ENCODE peak calls at places on chromosomes 16 and 17, in four cellular contexts. One of them, this sample, is unnamed.

GRCh38 chr17:64378890-64379354 is 11.7 kb downstream of the PECAM1 start:
- DNase-seq in GM12878: peak; percentile 72
- DNase-seq in K562: no peak
- DNase-seq in HepG2: peak; percentile 35
- DNase-seq in this sample: no peak

GRCh38 chr17:4509923-4510614 is 11.4 kb downstream of the SPNS2 start:
- DNase-seq in HepG2: no peak
- DNase-seq in GM12878: no peak
- DNase-seq in K562: no peak
- DNase-seq in this sample: no peak

GRCh38 chr17:64358261-64358788 is 32.3 kb downstream of the PECAM1 start:
- DNase-seq in K562: no peak
- DNase-seq in GM12878: no peak
- DNase-seq in HepG2: no peak
- DNase-seq in this sample: no peak

GRCh38 chr17:17403899-17404576 is 72.8 kb upstream of the MED9 start:
- DNase-seq in GM12878: no peak
- DNase-seq in K562: no peak
- DNase-seq in HepG2: no peak
- DNase-seq in this sample: no peak

GRCh38 chr16:83517398-83517797 is 290.4 kb upstream of the HSBP1 start:
- DNase-seq in GM12878: no peak
- DNase-seq in K562: no peak
- DNase-seq in HepG2: no peak
- DNase-seq in this sample: no peak

GRCh38 chr16:19044781-19045180 is 22.6 kb upstream of the COQ7 start:
- DNase-seq in HepG2: no peak
- DNase-seq in K562: no peak
- DNase-seq in GM12878: no peak
- DNase-seq in this sample: no peak

GRCh38 chr17:42845556-42845917 is 1.2 kb downstream of the AOC2 start:
- DNase-seq in K562: no peak
- DNase-seq in GM12878: no peak
- DNase-seq in HepG2: no peak
- DNase-seq in this sample: no peak

GRCh38 chr17:63928172-63928666 is 3.9 kb downstream of the CD79B start:
- DNase-seq in K562: no peak
- DNase-seq in GM12878: no peak
- DNase-seq in HepG2: no peak
- DNase-seq in this sample: no peak

GRCh38 chr16:1961651-1962067 is 2.3 kb downstream of the NDUFB10 start:
- DNase-seq in K562: no peak
- DNase-seq in GM12878: no peak
- DNase-seq in HepG2: peak; percentile 49
- DNase-seq in this sample: peak; percentile 25

GRCh38 chr17:31789707-31790505 is 69.1 kb downstream of the COPRS start:
- DNase-seq in K562: no peak
- DNase-seq in HepG2: no peak
- DNase-seq in GM12878: peak; percentile 36
- DNase-seq in this sample: no peak

GRCh38 chr17:78839762-78840529 is 668 bp downstream of the USP36 start:
- DNase-seq in K562: no peak
- DNase-seq in GM12878: no peak
- DNase-seq in HepG2: peak; percentile 44
- DNase-seq in this sample: peak; percentile 48

GRCh38 chr17:38942641-38943040 is 17.2 kb downstream of the LASP1NB start:
- DNase-seq in GM12878: no peak
- DNase-seq in HepG2: no peak
- DNase-seq in K562: no peak
- DNase-seq in this sample: no peak

GRCh38 chr17:15233022-15233805 is 31.9 kb downstream of the PMP22 start:
- DNase-seq in GM12878: no peak
- DNase-seq in HepG2: peak; percentile 60
- DNase-seq in K562: peak; percentile 32
- DNase-seq in this sample: peak; percentile 27

GRCh38 chr16:87850009-87851006 is 19.0 kb downstream of the SLC7A5 start:
- DNase-seq in HepG2: peak; percentile 91
- DNase-seq in K562: peak; percentile 74
- DNase-seq in GM12878: no peak
- DNase-seq in this sample: peak; percentile 83

GRCh38 chr17:45336390-45337182 is 19.8 kb upstream of the MAP3K14 start:
- DNase-seq in K562: peak; percentile 39
- DNase-seq in GM12878: no peak
- DNase-seq in HepG2: no peak
- DNase-seq in this sample: no peak

GRCh38 chr16:87387942-87388817 is 4.0 kb upstream of the MAP1LC3B start:
- DNase-seq in K562: peak; percentile 83
- DNase-seq in GM12878: peak; percentile 97
- DNase-seq in HepG2: peak; percentile 100
- DNase-seq in this sample: peak; percentile 78

GRCh38 chr17:29616300-29617048 is 6.2 kb downstream of the CORO6 start:
- DNase-seq in HepG2: no peak
- DNase-seq in K562: no peak
- DNase-seq in GM12878: no peak
- DNase-seq in this sample: no peak

DNA sequence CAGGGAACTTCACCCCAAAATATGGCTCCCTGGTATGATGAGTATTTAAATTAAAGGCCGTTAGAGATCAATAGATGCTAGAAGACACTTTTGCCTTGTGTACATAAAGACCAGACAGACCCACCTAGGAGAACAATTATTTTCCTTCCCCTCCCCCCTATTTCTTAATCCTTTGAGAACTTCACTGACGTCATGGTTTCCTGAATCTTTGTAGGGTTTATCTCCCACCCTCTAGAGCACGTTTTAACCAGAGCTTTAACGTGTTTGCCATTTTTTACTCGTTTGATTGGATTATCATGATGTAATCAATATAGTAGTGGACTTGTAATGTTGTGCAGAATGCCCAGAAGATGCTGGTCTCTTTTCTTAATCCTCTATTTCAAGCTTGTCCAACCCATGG is 22.9 kb upstream of the XYLT2 start:
- DNase-seq in HepG2: no peak
- DNase-seq in K562: no peak
- DNase-seq in GM12878: no peak
- DNase-seq in this sample: no peak
- TF ChIP-seq FOXK2 in HepG2: no peak
- TF ChIP-seq FOXK2 in K562: no peak
- TF ChIP-seq FOXK2 in GM12878: no peak
- TF ChIP-seq FOXK2 in this sample: no peak

GRCh38 chr17:60579551-60579950 is 20.4 kb upstream of the PPM1D start:
- DNase-seq in K562: no peak
- DNase-seq in HepG2: no peak
- DNase-seq in GM12878: no peak
- DNase-seq in this sample: no peak

GRCh38 chr17:60573139-60573975 is 26.6 kb upstream of the PPM1D start:
- DNase-seq in HepG2: peak; percentile 33
- DNase-seq in K562: no peak
- DNase-seq in GM12878: no peak
- DNase-seq in this sample: no peak

GRCh38 chr17:60577147-60577925 is 22.7 kb upstream of the PPM1D start:
- DNase-seq in K562: peak; percentile 31
- DNase-seq in GM12878: peak; percentile 30
- DNase-seq in HepG2: peak; percentile 17
- DNase-seq in this sample: no peak

GRCh38 chr17:60583008-60583407 is 17.0 kb upstream of the PPM1D start:
- DNase-seq in GM12878: no peak
- DNase-seq in K562: no peak
- DNase-seq in HepG2: no peak
- DNase-seq in this sample: no peak

GRCh38 chr17:60579090-60579489 is 20.9 kb upstream of the PPM1D start:
- DNase-seq in GM12878: no peak
- DNase-seq in HepG2: no peak
- DNase-seq in K562: no peak
- DNase-seq in this sample: no peak
- TF ChIP-seq FOXK2 in GM12878: no peak
- TF ChIP-seq FOXK2 in HepG2: no peak
- TF ChIP-seq FOXK2 in K562: no peak
- TF ChIP-seq FOXK2 in this sample: no peak

DNA sequence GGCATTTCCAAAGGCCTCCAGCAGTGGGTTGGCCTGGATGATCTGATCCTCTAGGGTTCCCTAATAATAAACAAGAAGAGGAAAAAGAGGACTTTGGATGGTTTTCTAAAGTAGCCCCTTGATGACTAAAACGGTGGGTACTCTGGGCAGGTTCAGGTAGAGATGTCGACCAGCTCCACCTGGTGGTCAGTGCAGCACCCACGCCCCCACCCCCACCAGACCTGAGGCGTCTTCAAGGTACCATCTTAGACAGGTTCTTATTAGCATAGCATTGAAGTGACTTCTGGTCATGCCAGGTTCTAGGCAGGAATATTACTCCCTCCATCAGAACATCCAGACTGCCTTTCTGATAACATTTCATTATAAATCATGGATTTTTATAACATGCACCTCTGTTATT is 15.0 kb downstream of the MYH13 start:
- DNase-seq in HepG2: no peak
- DNase-seq in GM12878: no peak
- DNase-seq in K562: peak; percentile 60
- DNase-seq in this sample: peak; percentile 39
- TF ChIP-seq FOXK2 in HepG2: no peak
- TF ChIP-seq FOXK2 in GM12878: no peak
- TF ChIP-seq FOXK2 in K562: no peak
- TF ChIP-seq FOXK2 in this sample: no peak

GRCh38 chr17:77748436-77748835 is 210.1 kb upstream of the TNRC6C start:
- DNase-seq in K562: no peak
- DNase-seq in GM12878: no peak
- DNase-seq in HepG2: no peak
- DNase-seq in this sample: no peak
- TF ChIP-seq FOXK2 in K562: no peak
- TF ChIP-seq FOXK2 in GM12878: no peak
- TF ChIP-seq FOXK2 in HepG2: no peak
- TF ChIP-seq FOXK2 in this sample: no peak

GRCh38 chr16:80640316-80640715 is 99.5 kb downstream of the DYNLRB2 start:
- DNase-seq in K562: no peak
- DNase-seq in HepG2: no peak
- DNase-seq in GM12878: no peak
- DNase-seq in this sample: no peak

GRCh38 chr16:80639636-80640035 is 98.8 kb downstream of the DYNLRB2 start:
- DNase-seq in K562: no peak
- DNase-seq in GM12878: no peak
- DNase-seq in HepG2: no peak
- DNase-seq in this sample: no peak

GRCh38 chr16:80637621-80638020 is 96.8 kb downstream of the DYNLRB2 start:
- DNase-seq in GM12878: no peak
- DNase-seq in HepG2: no peak
- DNase-seq in K562: no peak
- DNase-seq in this sample: no peak
- TF ChIP-seq FOXK2 in GM12878: no peak
- TF ChIP-seq FOXK2 in HepG2: no peak
- TF ChIP-seq FOXK2 in K562: no peak
- TF ChIP-seq FOXK2 in this sample: no peak

GRCh38 chr17:41419712-41420111 is 4.7 kb downstream of the KRT37 start:
- DNase-seq in HepG2: no peak
- DNase-seq in GM12878: no peak
- DNase-seq in K562: no peak
- DNase-seq in this sample: no peak

GRCh38 chr17:41421617-41422016 is 2.8 kb downstream of the KRT37 start:
- DNase-seq in HepG2: no peak
- DNase-seq in GM12878: no peak
- DNase-seq in K562: no peak
- DNase-seq in this sample: no peak

GRCh38 chr17:41418116-41418860 is 6.1 kb downstream of the KRT37 start:
- DNase-seq in HepG2: no peak
- DNase-seq in K562: no peak
- DNase-seq in GM12878: no peak
- DNase-seq in this sample: no peak

GRCh38 chr17:41420134-41420533 is 4.3 kb downstream of the KRT37 start:
- DNase-seq in GM12878: no peak
- DNase-seq in K562: no peak
- DNase-seq in HepG2: no peak
- DNase-seq in this sample: no peak

GRCh38 chr17:41421116-41421515 is 3.3 kb downstream of the KRT37 start:
- DNase-seq in HepG2: peak; percentile 40
- DNase-seq in K562: no peak
- DNase-seq in GM12878: no peak
- DNase-seq in this sample: no peak
- TF ChIP-seq FOXK2 in HepG2: no peak
- TF ChIP-seq FOXK2 in K562: no peak
- TF ChIP-seq FOXK2 in GM12878: no peak
- TF ChIP-seq FOXK2 in this sample: no peak

GRCh38 chr17:62895650-62896301 is 70.3 kb upstream of the TANC2 start:
- DNase-seq in HepG2: no peak
- DNase-seq in GM12878: no peak
- DNase-seq in K562: no peak
- DNase-seq in this sample: no peak
- TF ChIP-seq FOXK2 in HepG2: no peak
- TF ChIP-seq FOXK2 in GM12878: no peak
- TF ChIP-seq FOXK2 in K562: no peak
- TF ChIP-seq FOXK2 in this sample: no peak

DNA sequence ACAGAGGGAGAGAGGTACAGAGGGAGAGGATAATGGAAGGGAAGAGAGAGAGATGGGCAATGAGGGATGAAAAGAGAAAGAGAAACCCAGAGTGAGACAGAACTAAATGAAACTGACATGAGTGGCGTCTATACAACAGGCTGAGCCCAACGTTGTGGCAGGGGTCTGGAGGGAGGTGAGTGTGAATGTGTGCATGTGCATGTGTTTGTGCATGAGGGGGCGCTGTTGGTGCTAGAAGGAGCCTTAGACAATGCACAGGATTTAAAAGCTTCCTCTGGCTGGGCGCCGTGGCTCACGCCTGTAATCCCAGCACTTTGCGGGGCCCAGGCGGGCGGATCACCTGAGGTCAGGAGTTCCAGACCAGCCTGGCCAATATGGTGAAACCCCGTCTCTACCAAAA is 454.8 kb upstream of the CDH11 start:
- DNase-seq in GM12878: no peak
- DNase-seq in K562: no peak
- DNase-seq in HepG2: no peak
- DNase-seq in this sample: no peak
- TF ChIP-seq FOXK2 in GM12878: no peak
- TF ChIP-seq FOXK2 in K562: no peak
- TF ChIP-seq FOXK2 in HepG2: no peak
- TF ChIP-seq FOXK2 in this sample: no peak